ENCODE peak calls at places on chromosomes 6 and 20, in eight cellular contexts. N, K, H, R, L, P, S and D are unnamed samples.

GRCh38 chr6:421211-421610 is 29.7 kb downstream of the IRF4 start:
- DNase-seq in N (no peak), K (no peak), H (no peak), R (no peak), L (no peak), P (no peak), S (no peak), D (no peak)

GRCh38 chr20:48706710-48707339 is 121.0 kb downstream of the PREX1 start:
- DNase-seq in N (no peak), K (no peak), H (no peak), R (no peak), L (no peak), P (no peak), S (no peak), D (no peak)

GRCh38 chr6:149560736-149561135 is 5.4 kb upstream of the GINM1 start:
- DNase-seq in N (no peak), K (no peak), H (no peak), R (peak), L (no peak), P (peak), S (no peak), D (peak)

GRCh38 chr6:136920858-136921520 is 1.1 kb upstream of the SLC35D3 start:
- DNase-seq in N (peak), K (no peak), H (no peak), R (peak), L (no peak), P (peak), S (no peak), D (peak)

GRCh38 chr20:5612476-5613291 is 137.5 kb upstream of the SHLD1 start:
- DNase-seq in N (peak), K (no peak), H (no peak), R (peak), L (peak), P (no peak), S (peak), D (peak)

GRCh38 chr6:43628392-43629103 is 516 bp downstream of the GTPBP2 start:
- DNase-seq in N (peak), K (no peak), H (peak), R (peak), L (peak), P (peak), S (peak), D (peak)

GRCh38 chr6:128600397-128600951 is 80.1 kb upstream of the PTPRK start:
- DNase-seq in N (peak), K (no peak), H (no peak), R (peak), L (peak), P (no peak), S (no peak), D (peak)

GRCh38 chr6:130700397-130700796 is 126.8 kb upstream of the SMLR1 start:
- DNase-seq in N (no peak), K (no peak), H (no peak), R (no peak), L (no peak), P (no peak), S (no peak), D (no peak)

GRCh38 chr20:47146703-47147102 is 209.8 kb downstream of the ZMYND8 start:
- DNase-seq in N (peak), K (no peak), H (no peak), R (peak), L (peak), P (peak), S (no peak), D (peak)

GRCh38 chr6:53731906-53732636 is 62.7 kb upstream of the LRRC1 start:
- DNase-seq in N (no peak), K (no peak), H (no peak), R (no peak), L (peak), P (no peak), S (no peak), D (no peak)

GRCh38 chr20:64091762-64092161 is 7.6 kb upstream of the LKAAEAR1 start:
- DNase-seq in N (no peak), K (no peak), H (peak), R (no peak), L (no peak), P (no peak), S (no peak), D (no peak)

GRCh38 chr20:4062721-4063606 is 47.6 kb upstream of the RNF24 start:
- DNase-seq in N (peak), K (no peak), H (peak), R (no peak), L (no peak), P (no peak), S (no peak), D (no peak)

GRCh38 chr6:73028124-73028766 is 197.1 kb downstream of the KHDC1L start:
- DNase-seq in N (no peak), K (no peak), H (no peak), R (no peak), L (no peak), P (no peak), S (no peak), D (no peak)

GRCh38 chr6:31525932-31526591 is 2.7 kb upstream of the MCCD1 start:
- DNase-seq in N (no peak), K (no peak), H (peak), R (peak), L (peak), P (no peak), S (no peak), D (peak)

GRCh38 chr20:51945177-51945576 is 142.9 kb upstream of the SALL4 start:
- DNase-seq in N (no peak), K (no peak), H (no peak), R (no peak), L (no peak), P (no peak), S (no peak), D (no peak)

GRCh38 chr20:51767018-51767866 is 948 bp downstream of the ATP9A start:
- DNase-seq in N (peak), K (no peak), H (peak), R (peak), L (peak), P (peak), S (peak), D (peak)

GRCh38 chr6:166104107-166104506 is 63.5 kb downstream of the TBXT start:
- DNase-seq in N (peak), K (no peak), H (no peak), R (no peak), L (peak), P (no peak), S (no peak), D (peak)

GRCh38 chr6:155377061-155377460 is 62.8 kb upstream of the TFB1M start:
- DNase-seq in N (peak), K (peak), H (no peak), R (peak), L (peak), P (no peak), S (no peak), D (peak)

GRCh38 chr6:146358341-146359046 is 185.1 kb upstream of the RAB32 start:
- DNase-seq in N (peak), K (no peak), H (no peak), R (peak), L (peak), P (peak), S (no peak), D (peak)

GRCh38 chr6:33438978-33439594 is 15.3 kb upstream of the ZBTB9 start:
- DNase-seq in N (no peak), K (no peak), H (no peak), R (no peak), L (no peak), P (no peak), S (no peak), D (no peak)

DNA sequence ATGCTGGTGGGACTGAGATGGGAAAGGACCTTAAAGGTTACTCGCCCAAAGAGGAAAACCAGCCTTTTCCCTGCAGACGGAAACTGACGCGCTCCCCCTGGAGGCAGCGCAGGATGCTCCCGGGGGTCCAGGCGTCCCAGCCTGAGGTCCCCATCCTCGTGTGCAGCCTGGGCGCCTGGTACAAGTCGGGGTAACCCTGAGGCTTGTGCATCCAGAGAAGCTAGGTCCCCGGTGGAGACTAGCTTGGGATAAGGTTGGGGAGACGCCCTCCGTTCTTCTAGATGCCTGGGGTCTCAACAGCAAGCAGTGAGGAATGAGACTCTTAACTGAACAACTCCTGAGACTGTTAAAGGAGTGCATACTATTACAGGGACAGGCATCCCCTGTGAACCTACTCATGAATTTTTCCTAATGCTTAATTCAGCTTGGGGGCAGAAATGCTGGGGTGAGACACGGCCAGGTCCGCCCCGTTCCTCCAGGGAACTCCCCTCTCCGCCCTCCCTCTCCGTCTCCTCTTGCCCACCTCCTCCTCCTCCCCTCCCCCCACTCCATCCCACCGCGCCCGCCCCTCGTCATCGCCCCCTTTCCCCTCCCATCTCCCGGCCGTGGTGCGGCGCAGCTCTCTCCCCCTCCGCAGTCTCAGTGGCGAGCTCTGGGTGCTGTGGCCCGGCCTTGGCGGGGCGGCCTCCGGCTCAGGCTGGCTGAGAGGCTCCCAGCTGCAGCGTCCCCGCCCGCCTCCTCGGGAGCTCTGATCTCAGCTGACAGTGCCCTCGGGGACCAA is at the start of gene PRSS35:
- DNase-seq in N (peak), K (no peak), H (peak), R (peak), L (peak), P (peak), S (peak), D (peak)
- TF ChIP-seq CTCF in N (peak), K (peak), H (peak), R (peak), L (peak), P (peak), S (no peak), D (peak)

GRCh38 chr6:152300517-152300916 is 336.6 kb downstream of the SYNE1 start:
- DNase-seq in N (no peak), K (no peak), H (no peak), R (no peak), L (no peak), P (no peak), S (no peak), D (no peak)
- H3K4me3 ChIP-seq in N (no peak), K (no peak), H (no peak), R (no peak), L (no peak), P (no peak), S (no peak), D (peak)

GRCh38 chr6:29071831-29072723 is 15.0 kb downstream of the OR2B3 start:
- DNase-seq in N (peak), K (peak), H (peak), R (no peak), L (no peak), P (peak), S (no peak), D (peak)
- TF ChIP-seq CTCF in N (peak), K (peak), H (peak), R (peak), L (peak), P (peak), S (no peak), D (peak)

DNA sequence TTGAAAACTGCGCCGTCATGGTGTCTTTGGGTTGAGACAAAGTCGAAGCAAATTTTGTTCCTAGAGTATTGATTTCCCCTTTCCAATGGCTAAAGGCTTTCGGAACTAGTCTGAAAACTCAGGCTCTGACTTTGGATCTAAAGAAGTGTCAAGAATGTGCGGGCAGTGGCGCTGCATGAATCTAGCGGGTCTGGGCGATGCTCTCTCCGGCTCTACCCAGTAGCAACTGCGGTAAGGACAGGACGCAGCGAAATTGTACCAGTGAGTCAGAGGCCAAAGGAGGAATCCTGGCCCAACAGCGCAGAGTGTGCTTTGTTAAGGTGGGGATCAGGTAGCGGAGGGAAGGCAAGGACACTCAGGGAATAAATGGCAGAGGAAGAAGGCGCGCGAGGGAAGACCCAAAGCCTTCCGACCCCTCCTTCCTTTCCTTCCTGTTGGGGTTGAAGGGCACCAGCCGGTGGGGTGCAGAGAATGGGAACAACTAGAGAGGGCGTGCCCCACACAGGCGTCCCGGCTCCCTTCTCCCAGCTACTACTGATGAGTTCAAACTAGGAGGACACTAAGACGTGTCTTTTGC is 32.1 kb downstream of the HLA-F start:
- DNase-seq in N (no peak), K (no peak), H (no peak), R (peak), L (no peak), P (no peak), S (peak), D (no peak)
- H3K4me3 ChIP-seq in N (no peak), K (no peak), H (no peak), R (no peak), L (no peak), P (no peak), S (no peak), D (no peak)